ENCODE peak calls at places on chromosomes 4 and X, in ten cellular contexts. N, K, Z, F, D, V, G, O, A and W are unnamed samples.

GRCh38 chr4:19772581-19772980 is 479.1 kb upstream of the SLIT2 start:
- DNase-seq in O (no peak), D (no peak), F (no peak), G (no peak), Z (no peak), A (no peak), N (no peak), V (no peak), K (no peak), W (no peak)

GRCh38 chr4:64584981-64585557 is 175.8 kb upstream of the TECRL start:
- DNase-seq in A (no peak), G (peak), V (peak), D (no peak), F (no peak), K (no peak), N (no peak), O (peak), Z (no peak), W (no peak)

GRCh38 chrX:45851434-45851991 is 650.8 kb upstream of the DIPK2B start:
- DNase-seq in G (peak), K (no peak), O (no peak), D (no peak), F (peak), Z (peak), N (no peak), A (no peak), V (peak), W (no peak)

GRCh38 chrX:65502618-65503017 is 32.0 kb downstream of the LAS1L start:
- DNase-seq in A (no peak), Z (no peak), O (no peak), K (no peak), F (no peak), D (no peak), G (no peak), V (no peak), N (no peak), W (no peak)

GRCh38 chrX:145190801-145191389 is 56.4 kb upstream of the SPANXN1 start:
- DNase-seq in F (no peak), D (no peak), A (no peak), O (peak), Z (no peak), K (no peak), G (no peak), V (peak), N (no peak), W (no peak)

GRCh38 chrX:130770615-130771014 is 132.4 kb downstream of the ENOX2 start:
- DNase-seq in V (no peak), K (no peak), D (no peak), F (no peak), Z (no peak), G (no peak), A (no peak), O (peak), N (no peak), W (no peak)

GRCh38 chr4:73593631-73594241 is 26.5 kb downstream of the RASSF6 start:
- DNase-seq in G (no peak), D (no peak), A (no peak), V (peak), N (no peak), Z (no peak), F (no peak), O (peak), K (no peak), W (no peak)

GRCh38 chr4:173264960-173265281 is 69.2 kb downstream of the HMGB2 start:
- DNase-seq in G (no peak), D (no peak), F (no peak), K (no peak), N (no peak), A (no peak), Z (no peak), V (no peak), O (no peak), W (no peak)

GRCh38 chrX:43008356-43008755 is 230.4 kb upstream of the PPP1R2C start:
- DNase-seq in O (no peak), D (no peak), Z (no peak), G (no peak), K (no peak), V (no peak), F (no peak), A (no peak), N (no peak), W (no peak)

GRCh38 chrX:121254336-121254735 is 206.9 kb downstream of the GLUD2 start:
- DNase-seq in K (no peak), A (no peak), O (no peak), G (no peak), Z (no peak), F (no peak), V (peak), N (no peak), D (no peak), W (no peak)

GRCh38 chr4:39759569-39759968 is 61.6 kb downstream of the UBE2K start:
- DNase-seq in G (no peak), Z (no peak), V (no peak), F (no peak), K (no peak), N (no peak), A (no peak), O (no peak), D (no peak), W (no peak)

GRCh38 chr4:151219938-151220337 is 57.0 kb upstream of the PRSS48 start:
- DNase-seq in A (no peak), O (no peak), N (no peak), D (no peak), K (no peak), Z (no peak), V (no peak), G (no peak), F (no peak), W (no peak)
- TF ChIP-seq CTCF in A (no peak), O (no peak), N (no peak), D (no peak), K (no peak), Z (no peak), V (no peak), G (no peak), F (no peak), W (no peak)

DNA sequence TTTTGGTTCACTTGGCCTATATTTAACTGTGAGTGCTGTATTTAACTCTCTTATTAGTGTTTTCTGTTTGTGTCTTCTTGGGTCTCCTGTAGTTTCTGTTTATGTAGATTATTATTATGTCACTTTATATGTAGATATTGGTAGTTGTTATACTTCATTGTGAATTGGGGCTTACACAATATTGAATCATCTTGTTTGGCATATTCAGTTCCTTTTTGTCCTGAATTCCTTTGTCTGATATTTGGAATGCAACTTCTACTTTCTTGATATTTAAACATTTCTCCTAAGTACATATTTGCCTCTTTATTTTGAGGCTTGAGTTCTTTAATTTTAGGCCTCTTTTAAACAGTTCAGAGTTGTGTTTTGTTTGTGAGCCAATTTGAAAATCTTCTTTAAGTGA is 544.8 kb upstream of the ADGRL3 start:
- DNase-seq in D (no peak), O (peak), A (no peak), Z (no peak), G (no peak), F (no peak), K (no peak), N (no peak), V (no peak), W (no peak)
- TF ChIP-seq CTCF in D (no peak), O (no peak), A (no peak), Z (no peak), G (no peak), F (no peak), K (no peak), N (no peak), V (no peak), W (no peak)

DNA sequence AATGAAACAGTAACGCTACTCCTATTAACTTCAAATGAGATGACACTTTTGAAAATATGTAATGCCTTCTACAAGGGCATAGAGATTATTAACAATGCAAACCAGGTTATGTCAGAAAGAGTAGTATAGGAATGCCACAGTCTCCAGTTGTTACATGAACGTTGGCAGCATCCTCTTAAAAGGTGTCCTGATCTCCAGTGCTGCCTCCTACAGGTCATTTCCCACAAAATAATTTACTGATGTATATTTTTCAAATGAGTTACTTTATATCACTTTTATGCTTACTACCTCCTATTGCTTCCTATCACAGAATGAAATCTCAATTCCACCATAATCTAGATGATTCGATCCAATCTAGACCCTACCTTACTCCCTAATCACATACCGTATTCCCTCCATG is 195.2 kb upstream of the EPHA5 start:
- DNase-seq in G (no peak), V (peak), N (no peak), F (no peak), O (peak), K (no peak), D (no peak), Z (no peak), A (no peak), W (no peak)
- TF ChIP-seq CTCF in G (no peak), V (peak), N (no peak), F (no peak), O (peak), K (no peak), D (peak), Z (no peak), A (no peak), W (no peak)

GRCh38 chr4:13970349-13970748 is 342.8 kb upstream of the BOD1L1 start:
- DNase-seq in O (peak), F (no peak), G (no peak), V (no peak), K (no peak), N (no peak), D (no peak), A (no peak), Z (no peak), W (no peak)

GRCh38 chr4:13968723-13969122 is 341.2 kb upstream of the BOD1L1 start:
- DNase-seq in O (no peak), F (no peak), Z (no peak), G (no peak), N (no peak), K (no peak), D (no peak), V (no peak), A (no peak), W (no peak)

GRCh38 chr4:13963601-13964000 is 336.1 kb upstream of the BOD1L1 start:
- DNase-seq in K (no peak), D (no peak), N (no peak), Z (no peak), O (peak), G (no peak), V (no peak), F (no peak), A (no peak), W (no peak)

GRCh38 chr4:13966241-13967195 is 339.0 kb upstream of the BOD1L1 start:
- DNase-seq in N (no peak), O (peak), V (no peak), Z (no peak), A (no peak), F (no peak), D (no peak), K (no peak), G (no peak), W (no peak)
- TF ChIP-seq CTCF in N (no peak), O (no peak), V (no peak), Z (no peak), A (no peak), F (no peak), D (no peak), K (no peak), G (no peak), W (no peak)

DNA sequence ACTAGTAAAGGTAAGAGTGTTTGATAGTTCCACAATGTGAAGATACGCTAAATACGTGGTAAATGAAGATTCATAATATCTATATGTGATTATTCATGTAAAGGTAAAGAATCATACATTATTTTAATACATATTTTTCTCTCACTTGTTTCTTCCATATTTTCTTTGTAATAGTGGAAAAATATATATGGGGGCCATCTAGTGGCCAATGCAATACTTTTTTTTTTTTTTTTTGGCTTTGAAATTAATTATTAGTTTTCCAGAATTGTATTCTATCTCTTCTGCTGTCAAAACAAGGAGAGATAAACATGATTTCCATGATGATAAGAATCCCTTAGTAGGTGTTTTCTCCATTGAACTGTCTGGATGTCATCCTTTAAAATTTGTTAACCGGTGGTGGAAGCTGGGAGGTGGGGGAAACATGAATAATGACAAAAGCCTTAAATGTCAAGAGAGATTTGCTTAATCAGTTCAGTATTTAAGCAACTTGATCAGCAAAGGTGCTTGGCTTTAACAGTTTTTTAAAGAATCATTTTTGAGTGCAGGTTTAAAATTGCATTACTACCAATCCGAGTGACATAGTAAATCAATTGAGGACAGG is 508.7 kb upstream of the HTR2C start:
- DNase-seq in K (no peak), G (no peak), Z (no peak), O (peak), A (no peak), N (no peak), V (no peak), F (no peak), D (no peak), W (no peak)
- TF ChIP-seq CTCF in K (no peak), G (no peak), Z (no peak), O (no peak), A (no peak), N (no peak), V (peak), F (no peak), D (peak), W (no peak)

GRCh38 chr4:112910109-112910736 is 139.2 kb upstream of the ANK2 start:
- DNase-seq in G (no peak), O (peak), F (no peak), V (peak), K (no peak), Z (no peak), A (no peak), D (no peak), N (no peak), W (no peak)
- TF ChIP-seq CTCF in G (no peak), O (peak), F (no peak), V (no peak), K (no peak), Z (no peak), A (no peak), D (no peak), N (no peak), W (no peak)

GRCh38 chrX:100817340-100817739 is 2.9 kb upstream of the CSTF2 start:
- DNase-seq in G (no peak), N (no peak), O (no peak), K (no peak), A (no peak), Z (no peak), D (no peak), V (no peak), F (no peak), W (no peak)

GRCh38 chrX:100819534-100819836 is 706 bp upstream of the CSTF2 start:
- DNase-seq in O (no peak), K (no peak), N (no peak), F (no peak), D (no peak), Z (no peak), G (no peak), V (no peak), A (no peak), W (no peak)

DNA sequence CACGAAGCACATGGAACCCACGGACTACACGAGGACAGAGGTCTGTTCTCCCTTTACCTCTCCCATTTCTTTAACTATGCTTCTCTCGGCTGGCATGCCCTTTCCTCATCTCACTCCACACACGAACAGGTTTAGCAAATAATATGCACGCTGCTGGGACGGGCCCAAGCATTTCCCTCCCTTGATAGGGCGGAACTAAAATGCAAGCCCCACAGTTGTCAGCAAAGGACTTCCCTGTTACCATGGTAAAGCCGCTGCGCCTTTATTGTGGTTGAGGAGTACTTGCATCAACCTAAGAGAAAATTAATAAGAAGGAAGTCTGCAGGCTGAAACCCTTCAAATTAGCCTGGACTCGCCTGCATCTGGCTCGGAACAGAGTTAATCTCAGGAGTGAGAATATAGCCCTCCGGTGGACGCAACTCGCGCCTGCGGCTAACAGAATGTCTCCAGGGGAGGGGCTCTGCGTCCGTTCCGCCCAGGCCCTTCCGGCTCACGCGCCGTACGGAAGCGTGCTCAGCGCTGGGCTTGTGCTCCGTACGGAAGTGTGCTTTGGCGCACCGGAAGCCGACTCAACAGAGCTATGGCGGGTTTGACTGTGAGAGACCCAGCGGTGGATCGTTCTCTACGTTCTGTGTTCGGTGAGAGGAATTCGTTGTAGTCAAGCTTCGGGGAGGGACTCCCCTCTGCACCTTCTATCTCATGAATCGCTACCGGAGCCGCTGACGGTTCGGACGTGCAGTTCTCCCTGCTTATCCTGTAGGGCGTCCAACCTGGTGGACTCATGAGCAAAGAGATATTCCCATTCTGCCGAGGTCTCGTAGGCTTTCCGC is at the start of gene CSTF2:
- DNase-seq in D (peak), G (peak), O (peak), Z (peak), F (peak), V (peak), N (peak), K (peak), A (peak), W (no peak)
- TF ChIP-seq CTCF in D (no peak), G (no peak), O (peak), Z (no peak), F (no peak), V (peak), N (peak), K (no peak), A (no peak), W (no peak)